ENCODE peak calls at places on chromosomes 12 and 14, in five cellular contexts. One of them, this sample, is unnamed. For H3K27me3, the result is how much of the 10 kb centered on the place peaks cover.

GRCh38 chr14:55381040-55381439 is 30.6 kb downstream of the ATG14 start:
- DNase-seq in SK-N-SH: no peak
- DNase-seq in PC-9: no peak
- DNase-seq in GM23248: no peak
- DNase-seq in mammary epithelial cell: no peak
- DNase-seq in this sample: peak

GRCh38 chr12:51951199-51951842 is at the start of gene ACVR1B:
- DNase-seq in SK-N-SH: peak
- DNase-seq in PC-9: peak
- DNase-seq in GM23248: peak
- DNase-seq in mammary epithelial cell: peak
- DNase-seq in this sample: peak

GRCh38 chr12:113781415-113782198 is 184.5 kb downstream of the RBM19 start:
- DNase-seq in SK-N-SH: no peak
- DNase-seq in PC-9: no peak
- DNase-seq in GM23248: peak
- DNase-seq in mammary epithelial cell: no peak
- DNase-seq in this sample: no peak

GRCh38 chr12:124568431-124569374 is 1.3 kb upstream of the NCOR2 start:
- DNase-seq in SK-N-SH: peak
- DNase-seq in PC-9: peak
- DNase-seq in GM23248: peak
- DNase-seq in mammary epithelial cell: peak
- DNase-seq in this sample: peak

GRCh38 chr12:109567967-109568366 is 5.3 kb downstream of the MMAB start:
- DNase-seq in SK-N-SH: no peak
- DNase-seq in PC-9: no peak
- DNase-seq in GM23248: no peak
- DNase-seq in mammary epithelial cell: no peak
- DNase-seq in this sample: no peak

GRCh38 chr12:92721668-92722067 is 18.9 kb downstream of the PLEKHG7 start:
- DNase-seq in SK-N-SH: no peak
- DNase-seq in PC-9: no peak
- DNase-seq in GM23248: no peak
- DNase-seq in mammary epithelial cell: no peak
- DNase-seq in this sample: no peak

GRCh38 chr12:114407566-114408411 is 1.8 kb upstream of the TBX5 start:
- DNase-seq in SK-N-SH: no peak
- DNase-seq in PC-9: no peak
- DNase-seq in GM23248: peak
- DNase-seq in mammary epithelial cell: no peak
- DNase-seq in this sample: peak

GRCh38 chr12:2161478-2161877 is 108.7 kb downstream of the CACNA1C start:
- DNase-seq in SK-N-SH: no peak
- DNase-seq in PC-9: no peak
- DNase-seq in GM23248: peak
- DNase-seq in mammary epithelial cell: no peak
- DNase-seq in this sample: no peak

GRCh38 chr12:79818856-79819255 is 116.0 kb downstream of the PPP1R12A start:
- DNase-seq in SK-N-SH: no peak
- DNase-seq in PC-9: no peak
- DNase-seq in GM23248: peak
- DNase-seq in mammary epithelial cell: no peak
- DNase-seq in this sample: no peak

GRCh38 chr14:91685600-91685999 is 46.3 kb downstream of the CATSPERB start:
- DNase-seq in SK-N-SH: no peak
- DNase-seq in PC-9: no peak
- DNase-seq in GM23248: no peak
- DNase-seq in mammary epithelial cell: no peak
- DNase-seq in this sample: no peak

GRCh38 chr12:68932123-68932700 is 759 bp downstream of the CPM start:
- DNase-seq in SK-N-SH: no peak
- DNase-seq in PC-9: no peak
- DNase-seq in GM23248: no peak
- DNase-seq in mammary epithelial cell: no peak
- DNase-seq in this sample: no peak

GRCh38 chr12:3668479-3669165 is 84.3 kb downstream of the CRACR2A start:
- DNase-seq in SK-N-SH: no peak
- DNase-seq in PC-9: no peak
- DNase-seq in GM23248: no peak
- DNase-seq in mammary epithelial cell: no peak
- DNase-seq in this sample: no peak

GRCh38 chr12:89414851-89415250 is 62.5 kb upstream of the DUSP6 start:
- DNase-seq in SK-N-SH: no peak
- DNase-seq in PC-9: no peak
- DNase-seq in GM23248: peak
- DNase-seq in mammary epithelial cell: peak
- DNase-seq in this sample: no peak

GRCh38 chr14:34826661-34827060 is 48.5 kb downstream of the BAZ1A start:
- DNase-seq in SK-N-SH: no peak
- DNase-seq in PC-9: no peak
- DNase-seq in GM23248: peak
- DNase-seq in mammary epithelial cell: peak
- DNase-seq in this sample: no peak

GRCh38 chr14:80638620-80639215 is 302.8 kb downstream of the CEP128 start:
- DNase-seq in SK-N-SH: no peak
- DNase-seq in PC-9: no peak
- DNase-seq in GM23248: peak
- DNase-seq in mammary epithelial cell: peak
- DNase-seq in this sample: no peak

GRCh38 chr12:100190013-100190394 is 10.6 kb upstream of the ACTR6 start:
- DNase-seq in SK-N-SH: no peak
- DNase-seq in PC-9: no peak
- DNase-seq in GM23248: peak
- DNase-seq in mammary epithelial cell: no peak
- DNase-seq in this sample: no peak

GRCh38 chr12:96247567-96247962 is 53.4 kb downstream of the ELK3 start:
- DNase-seq in SK-N-SH: no peak
- DNase-seq in PC-9: no peak
- DNase-seq in GM23248: peak
- DNase-seq in mammary epithelial cell: peak
- DNase-seq in this sample: no peak

GRCh38 chr14:99329711-99330315 is 57.8 kb upstream of the BCL11B start:
- DNase-seq in SK-N-SH: no peak
- DNase-seq in PC-9: no peak
- DNase-seq in GM23248: no peak
- DNase-seq in mammary epithelial cell: peak
- DNase-seq in this sample: no peak

GRCh38 chr12:124872068-124872719 is 8.5 kb upstream of the SCARB1 start:
- DNase-seq in SK-N-SH: no peak
- DNase-seq in PC-9: no peak
- DNase-seq in GM23248: no peak
- DNase-seq in mammary epithelial cell: no peak
- DNase-seq in this sample: no peak

GRCh38 chr12:60539592-60539991 is 943.8 kb downstream of the SLC16A7 start:
- DNase-seq in SK-N-SH: no peak
- DNase-seq in PC-9: no peak
- DNase-seq in GM23248: peak
- DNase-seq in mammary epithelial cell: no peak
- DNase-seq in this sample: no peak

GRCh38 chr14:29802211-29802610 is 125.4 kb downstream of the PRKD1 start:
- DNase-seq in SK-N-SH: no peak
- DNase-seq in PC-9: no peak
- DNase-seq in GM23248: no peak
- DNase-seq in mammary epithelial cell: no peak
- DNase-seq in this sample: no peak

GRCh38 chr12:88579941-88580871 is at the start of gene KITLG:
- DNase-seq in SK-N-SH: peak
- DNase-seq in PC-9: peak
- DNase-seq in GM23248: peak
- DNase-seq in mammary epithelial cell: peak
- DNase-seq in this sample: peak

GRCh38 chr14:72614891-72615410 is 278.9 kb downstream of the DPF3 start:
- DNase-seq in SK-N-SH: no peak
- DNase-seq in PC-9: no peak
- DNase-seq in GM23248: no peak
- DNase-seq in mammary epithelial cell: no peak
- DNase-seq in this sample: no peak

GRCh38 chr12:62543324-62543723 is 76.7 kb downstream of the MON2 start:
- DNase-seq in SK-N-SH: no peak
- DNase-seq in PC-9: no peak
- DNase-seq in GM23248: no peak
- DNase-seq in mammary epithelial cell: no peak
- DNase-seq in this sample: no peak

GRCh38 chr14:24337144-24337823 is 2.4 kb upstream of the ADCY4 start:
- DNase-seq in SK-N-SH: no peak
- DNase-seq in PC-9: no peak
- DNase-seq in GM23248: no peak
- DNase-seq in mammary epithelial cell: no peak
- DNase-seq in this sample: no peak

GRCh38 chr12:5807538-5808219 is 137.4 kb downstream of the ANO2 start:
- DNase-seq in SK-N-SH: no peak
- DNase-seq in PC-9: no peak
- DNase-seq in GM23248: no peak
- DNase-seq in mammary epithelial cell: no peak
- DNase-seq in this sample: no peak

GRCh38 chr12:40015360-40015759 is 90.5 kb downstream of the SLC2A13 start:
- DNase-seq in SK-N-SH: no peak
- DNase-seq in PC-9: no peak
- DNase-seq in GM23248: peak
- DNase-seq in mammary epithelial cell: peak
- DNase-seq in this sample: no peak

DNA sequence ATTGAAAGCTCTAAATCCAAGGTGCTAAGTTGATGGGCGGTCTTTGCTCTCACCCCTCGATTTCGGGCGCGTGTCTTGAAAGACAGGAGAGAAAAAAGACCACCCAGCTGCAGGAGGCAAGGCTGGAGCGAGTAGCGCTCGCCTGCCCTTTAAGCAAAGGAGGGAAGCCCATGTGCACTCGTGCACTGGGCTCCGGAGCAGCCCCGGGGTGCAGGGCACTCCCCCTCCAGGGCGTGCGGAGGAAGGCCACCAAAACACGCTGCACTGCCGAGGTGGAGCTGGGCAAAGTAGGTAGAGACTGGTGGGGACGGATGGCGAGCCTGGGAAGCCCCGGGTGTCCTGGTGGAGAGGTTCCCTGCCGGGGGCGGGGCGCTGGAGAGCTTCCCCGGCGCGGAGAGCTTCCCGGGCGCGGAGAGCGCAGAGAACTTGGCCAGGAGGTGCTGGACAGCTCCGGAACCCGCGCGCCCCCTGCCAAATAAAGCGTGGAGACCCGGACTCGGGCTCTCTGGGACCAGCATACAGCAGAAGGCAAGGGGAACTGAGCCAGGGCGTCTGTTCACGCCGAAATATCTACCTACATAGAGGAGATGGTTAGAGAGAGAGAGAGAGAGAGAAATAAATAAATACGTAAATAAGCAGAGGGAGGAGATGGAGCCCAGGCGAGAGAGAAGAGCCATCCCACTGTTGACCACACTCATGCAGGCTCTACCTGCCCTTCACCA is 600 bp upstream of the NELL2 start:
- DNase-seq in SK-N-SH: peak
- DNase-seq in PC-9: no peak
- DNase-seq in GM23248: peak
- DNase-seq in mammary epithelial cell: peak
- DNase-seq in this sample: peak
- H3K27me3 ChIP-seq in SK-N-SH: under half
- H3K27me3 ChIP-seq in PC-9: under half
- H3K27me3 ChIP-seq in GM23248: half or more
- H3K27me3 ChIP-seq in mammary epithelial cell: under half
- H3K27me3 ChIP-seq in this sample: under half

DNA sequence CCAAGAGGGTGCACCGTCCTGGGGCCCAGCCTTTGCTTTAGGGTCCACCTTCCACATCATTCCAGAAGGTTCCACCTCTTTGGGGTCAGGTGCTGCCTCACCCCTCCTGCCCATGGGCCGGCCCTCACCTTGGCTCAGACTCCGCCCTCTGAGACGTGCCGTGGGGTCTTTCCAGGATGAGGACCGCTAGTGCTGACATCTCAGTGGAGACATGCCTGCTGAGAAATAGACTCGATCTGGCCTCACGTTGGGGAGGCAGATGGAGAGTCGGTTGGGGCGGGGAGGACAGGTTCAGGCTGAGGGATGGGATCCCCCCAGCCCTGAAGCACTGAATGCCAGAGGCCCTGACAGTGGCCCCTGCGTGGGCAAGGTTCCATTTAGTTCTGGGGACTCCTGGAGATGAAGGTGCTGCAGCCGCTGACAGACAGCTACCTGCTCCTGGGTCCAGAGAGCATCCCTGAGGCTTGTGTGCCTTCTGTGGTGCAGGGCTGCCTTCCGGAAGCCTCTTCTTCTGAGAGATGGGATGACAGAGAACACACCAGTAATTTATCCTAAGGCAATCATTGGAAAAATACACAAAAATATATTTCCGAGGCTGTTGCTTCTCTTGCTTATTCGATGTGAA is 185.3 kb downstream of the KIF26A start:
- DNase-seq in SK-N-SH: no peak
- DNase-seq in PC-9: no peak
- DNase-seq in GM23248: no peak
- DNase-seq in mammary epithelial cell: no peak
- DNase-seq in this sample: no peak
- H3K4me2 ChIP-seq in SK-N-SH: no peak
- H3K4me2 ChIP-seq in PC-9: no peak
- H3K4me2 ChIP-seq in GM23248: no peak
- H3K4me2 ChIP-seq in mammary epithelial cell: no peak
- H3K4me2 ChIP-seq in this sample: no peak

DNA sequence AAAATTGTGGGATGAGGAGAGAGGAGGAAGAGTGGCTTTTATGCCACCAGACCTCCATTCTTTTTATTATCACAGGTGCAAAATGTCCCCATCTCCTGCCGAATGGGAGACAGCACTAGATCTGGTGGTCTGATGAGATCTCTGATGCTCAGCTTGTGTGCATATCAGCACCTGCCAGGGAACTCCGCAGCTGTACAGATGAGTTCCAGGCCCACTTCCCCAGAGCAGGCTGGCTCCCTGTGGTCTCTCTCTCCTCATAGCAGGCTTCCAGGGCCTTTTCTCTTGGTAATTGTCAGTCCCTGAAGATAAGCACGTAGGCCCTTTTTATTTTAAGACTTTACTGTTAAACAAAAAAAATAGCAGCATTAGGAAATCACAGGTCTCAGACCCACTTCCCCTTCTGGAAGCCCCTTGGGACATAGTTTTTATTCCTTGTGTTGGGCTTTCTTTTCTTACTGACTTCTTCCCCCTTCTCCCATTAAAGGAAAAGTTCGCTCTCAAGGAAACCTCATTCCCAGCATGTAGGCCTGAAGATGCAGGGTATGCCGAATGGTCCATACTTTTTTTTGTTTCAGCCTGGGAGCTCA is 4.5 kb upstream of the TBC1D30 start:
- DNase-seq in SK-N-SH: peak
- DNase-seq in PC-9: no peak
- DNase-seq in GM23248: no peak
- DNase-seq in mammary epithelial cell: no peak
- DNase-seq in this sample: no peak
- H3K27me3 ChIP-seq in SK-N-SH: under half
- H3K27me3 ChIP-seq in PC-9: under half
- H3K27me3 ChIP-seq in GM23248: under half
- H3K27me3 ChIP-seq in mammary epithelial cell: under half
- H3K27me3 ChIP-seq in this sample: under half

DNA sequence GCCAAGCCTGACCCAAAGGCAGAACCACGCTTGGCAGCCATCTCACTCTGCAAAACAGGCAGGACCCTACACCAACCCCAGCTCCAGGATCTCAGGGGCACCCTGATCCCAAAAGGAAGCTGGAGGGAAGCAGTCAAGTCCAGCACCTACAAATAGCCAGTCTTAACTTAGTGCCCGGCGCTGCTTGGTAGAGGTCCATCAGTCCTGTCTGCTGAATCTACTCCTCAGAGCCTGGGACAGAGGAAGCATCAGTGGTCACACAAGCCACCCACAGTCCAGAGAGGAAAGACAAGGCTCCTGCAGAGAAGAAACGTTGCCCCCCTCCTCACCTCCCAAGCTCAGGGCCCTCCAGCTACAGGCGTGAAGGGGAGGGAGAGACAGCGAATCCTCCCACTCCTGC is 1.4 kb downstream of the PXN start:
- DNase-seq in SK-N-SH: no peak
- DNase-seq in PC-9: no peak
- DNase-seq in GM23248: peak
- DNase-seq in mammary epithelial cell: no peak
- DNase-seq in this sample: no peak
- H3K4me2 ChIP-seq in SK-N-SH: peak
- H3K4me2 ChIP-seq in PC-9: peak
- H3K4me2 ChIP-seq in GM23248: peak
- H3K4me2 ChIP-seq in mammary epithelial cell: peak
- H3K4me2 ChIP-seq in this sample: peak

This sample was measured in hepatocyte.